ENCODE peak calls at places on chromosomes 11 and 22, in eight cellular contexts. V is activated CD4-positive, alpha-beta T cell treated with anti-CD3 and anti-CD28 coated beads, Interleukin-2, amount 50 U/mL, for 48 hours; R is neural crest cell; E is neuronal stem cell; D is nucleus accumbens; B is non-pigmented ciliary epithelial cell; F is CD8-positive, alpha-beta memory T cell; S is NCI-H1105. G is an unnamed sample.

GRCh38 chr11:61549662-61550568 is 31.0 kb downstream of the SYT7 start:
- DNase-seq in E (no peak), V (no peak), F (no peak), D (no peak), B (no peak), R (no peak), S (no peak), G (no peak)

GRCh38 chr22:29382575-29383328 is 5.6 kb downstream of the AP1B1 start:
- DNase-seq in D (no peak), B (no peak), R (no peak), E (no peak), V (no peak), S (no peak), F (no peak), G (no peak)

GRCh38 chr22:27303718-27304117 is 497.8 kb downstream of the MN1 start:
- DNase-seq in V (no peak), F (no peak), D (no peak), B (no peak), R (no peak), S (no peak), E (no peak), G (no peak)

GRCh38 chr11:23540101-23540561 is 679.9 kb upstream of the CCDC179 start:
- DNase-seq in R (peak), F (no peak), S (peak), B (no peak), E (peak), V (no peak), D (no peak), G (peak)

GRCh38 chr11:59012942-59013256 is 73.2 kb upstream of the GLYATL1B start:
- DNase-seq in S (no peak), D (no peak), E (no peak), R (no peak), V (no peak), F (no peak), B (no peak), G (no peak)

GRCh38 chr11:77959434-77959833 is 35.0 kb downstream of the INTS4 start:
- DNase-seq in V (no peak), S (no peak), F (no peak), E (no peak), D (no peak), B (no peak), R (no peak), G (peak)

GRCh38 chr11:116168459-116168787 is 604.4 kb downstream of the BUD13 start:
- DNase-seq in B (no peak), R (no peak), E (no peak), D (no peak), V (no peak), S (no peak), F (no peak), G (no peak)

GRCh38 chr11:74133416-74133815 is 37.4 kb downstream of the C2CD3 start:
- DNase-seq in E (no peak), V (no peak), F (no peak), D (no peak), R (no peak), B (no peak), S (no peak), G (no peak)

GRCh38 chr11:35035894-35036408 is 103.0 kb upstream of the CD44 start:
- DNase-seq in B (peak), E (no peak), F (no peak), S (no peak), R (no peak), D (no peak), V (no peak), G (no peak)

GRCh38 chr11:71444811-71445210 is 3.4 kb downstream of the DHCR7 start:
- DNase-seq in V (no peak), F (no peak), S (no peak), D (no peak), R (no peak), E (no peak), B (no peak), G (no peak)

GRCh38 chr11:106608677-106609076 is 409.6 kb downstream of the GUCY1A2 start:
- DNase-seq in R (no peak), E (no peak), S (no peak), D (no peak), V (no peak), B (no peak), F (no peak), G (no peak)

GRCh38 chr11:64313491-64314145 is 3.7 kb downstream of the TRMT112 start:
- DNase-seq in R (no peak), E (no peak), S (no peak), D (no peak), V (no peak), F (no peak), B (no peak), G (no peak)

GRCh38 chr22:41530612-41531421 is 13.5 kb downstream of the POLR3H start:
- DNase-seq in S (no peak), D (no peak), E (no peak), V (no peak), B (no peak), F (no peak), R (no peak), G (no peak)

GRCh38 chr11:100808904-100809491 is 121.9 kb downstream of the ARHGAP42 start:
- DNase-seq in F (no peak), V (no peak), S (no peak), E (no peak), R (no peak), B (peak), D (no peak), G (no peak)

GRCh38 chr11:47924184-47924671 is 56.1 kb upstream of the PTPRJ start:
- DNase-seq in F (no peak), S (no peak), R (no peak), V (peak), D (no peak), B (no peak), E (no peak), G (no peak)

GRCh38 chr11:1546536-1547466 is 25.3 kb downstream of the DUSP8 start:
- DNase-seq in V (peak), E (peak), D (no peak), B (no peak), S (peak), R (peak), F (peak), G (peak)

GRCh38 chr11:48142886-48143285 is 73.7 kb upstream of the OR4B1 start:
- DNase-seq in E (no peak), D (no peak), V (no peak), R (no peak), F (no peak), S (no peak), B (no peak), G (no peak)

GRCh38 chr22:22901578-22902218 is 14.1 kb downstream of the IGLL5 start:
- DNase-seq in B (no peak), V (no peak), S (no peak), D (no peak), E (no peak), F (no peak), R (no peak), G (no peak)